ENCODE peak calls at places on chromosomes 7 and 10, in nine cellular contexts. C is left lung, Q is psoas muscle, G is IMR-90, P is uterus, V is Peyer's patch, W is sigmoid colon, O is right cardiac atrium, Z is upper lobe of left lung. E is an unnamed sample. For H3K4me1, the result is how much of the 10 kb centered on the place peaks cover.

GRCh38 chr10:74928742-74929191 is 102.4 kb downstream of the KAT6B start:
- DNase-seq in C (no peak), Q (no peak), G (peak), P (no peak), V (no peak), W (no peak), O (no peak), Z (no peak), E (peak)

GRCh38 chr7:152522551-152522950 is 86.7 kb upstream of the KMT2C start:
- DNase-seq in C (peak), Q (peak), G (no peak), P (peak), V (no peak), W (no peak), O (peak), Z (no peak), E (no peak)

GRCh38 chr7:1696671-1697498 is 26.8 kb downstream of the ELFN1 start:
- DNase-seq in C (peak), Q (peak), G (no peak), P (no peak), V (peak), W (peak), O (no peak), Z (peak), E (no peak)

GRCh38 chr7:36280840-36281812 is 108.5 kb upstream of the ANLN start:
- DNase-seq in C (peak), Q (peak), G (peak), P (peak), V (peak), W (peak), O (peak), Z (peak), E (peak)

GRCh38 chr7:90570373-90570959 is 25.7 kb upstream of the CDK14 start:
- DNase-seq in C (no peak), Q (no peak), G (peak), P (no peak), V (no peak), W (no peak), O (no peak), Z (no peak), E (peak)

GRCh38 chr10:59580257-59580863 is 129.3 kb downstream of the SLC16A9 start:
- DNase-seq in C (no peak), Q (no peak), G (peak), P (no peak), V (no peak), W (no peak), O (no peak), Z (no peak), E (no peak)

GRCh38 chr10:48399056-48399541 is 92.6 kb downstream of the MAPK8 start:
- DNase-seq in C (no peak), Q (no peak), G (no peak), P (no peak), V (no peak), W (no peak), O (no peak), Z (no peak), E (no peak)

GRCh38 chr10:71799112-71799511 is 25.8 kb upstream of the VSIR start:
- DNase-seq in C (no peak), Q (peak), G (no peak), P (no peak), V (no peak), W (no peak), O (no peak), Z (no peak), E (no peak)

GRCh38 chr7:30143748-30144251 is 9.0 kb downstream of the MTURN start:
- DNase-seq in C (no peak), Q (no peak), G (peak), P (no peak), V (no peak), W (no peak), O (no peak), Z (no peak), E (peak)

GRCh38 chr7:148856035-148856881 is 27.8 kb downstream of the EZH2 start:
- DNase-seq in C (no peak), Q (no peak), G (peak), P (no peak), V (peak), W (no peak), O (peak), Z (peak), E (peak)

GRCh38 chr10:79116363-79116762 is 47.6 kb downstream of the ZMIZ1 start:
- DNase-seq in C (no peak), Q (no peak), G (no peak), P (no peak), V (no peak), W (no peak), O (no peak), Z (no peak), E (no peak)

GRCh38 chr10:19620867-19621266 is 195.4 kb upstream of the PLXDC2 start:
- DNase-seq in C (no peak), Q (no peak), G (peak), P (no peak), V (no peak), W (no peak), O (no peak), Z (no peak), E (no peak)

GRCh38 chr10:13765641-13766341 is 179.0 kb downstream of the PRPF18 start:
- DNase-seq in C (no peak), Q (no peak), G (no peak), P (no peak), V (no peak), W (no peak), O (no peak), Z (no peak), E (no peak)

GRCh38 chr10:2972216-2972615 is 95.1 kb upstream of the PFKP start:
- DNase-seq in C (no peak), Q (no peak), G (no peak), P (no peak), V (no peak), W (no peak), O (no peak), Z (no peak), E (no peak)

GRCh38 chr10:49074836-49075235 is 40.5 kb downstream of the VSTM4 start:
- DNase-seq in C (no peak), Q (no peak), G (no peak), P (no peak), V (no peak), W (no peak), O (no peak), Z (no peak), E (no peak)

GRCh38 chr10:92434385-92434784 is 139.5 kb downstream of the IDE start:
- DNase-seq in C (no peak), Q (no peak), G (no peak), P (no peak), V (no peak), W (no peak), O (no peak), Z (no peak), E (no peak)

GRCh38 chr10:121378402-121378801 is 219.8 kb downstream of the FGFR2 start:
- DNase-seq in C (no peak), Q (no peak), G (no peak), P (no peak), V (no peak), W (no peak), O (no peak), Z (no peak), E (no peak)
- H3K4me1 ChIP-seq in C (under half), Q (under half), G (under half), P (under half), V (under half), W (under half), O (under half), Z (under half), E (under half)

GRCh38 chr7:128404826-128405344 is 4.9 kb downstream of the IMPDH1 start:
- DNase-seq in C (no peak), Q (no peak), G (peak), P (no peak), V (peak), W (no peak), O (no peak), Z (no peak), E (no peak)
- H3K27ac ChIP-seq in C (peak), Q (no peak), G (no peak), P (peak), V (peak), W (peak), O (no peak), Z (peak), E (no peak)

GRCh38 chr10:11530806-11531205 is 80.6 kb downstream of the USP6NL start:
- DNase-seq in C (no peak), Q (no peak), G (no peak), P (no peak), V (no peak), W (no peak), O (no peak), Z (no peak), E (no peak)

GRCh38 chr10:11529276-11529675 is 82.2 kb downstream of the USP6NL start:
- DNase-seq in C (no peak), Q (no peak), G (no peak), P (no peak), V (no peak), W (no peak), O (no peak), Z (no peak), E (no peak)

GRCh38 chr10:11535376-11535959 is 76.0 kb downstream of the USP6NL start:
- DNase-seq in C (no peak), Q (no peak), G (no peak), P (no peak), V (no peak), W (no peak), O (no peak), Z (no peak), E (no peak)

GRCh38 chr10:11533328-11533781 is 78.1 kb downstream of the USP6NL start:
- DNase-seq in C (no peak), Q (no peak), G (peak), P (no peak), V (no peak), W (no peak), O (no peak), Z (no peak), E (no peak)

DNA sequence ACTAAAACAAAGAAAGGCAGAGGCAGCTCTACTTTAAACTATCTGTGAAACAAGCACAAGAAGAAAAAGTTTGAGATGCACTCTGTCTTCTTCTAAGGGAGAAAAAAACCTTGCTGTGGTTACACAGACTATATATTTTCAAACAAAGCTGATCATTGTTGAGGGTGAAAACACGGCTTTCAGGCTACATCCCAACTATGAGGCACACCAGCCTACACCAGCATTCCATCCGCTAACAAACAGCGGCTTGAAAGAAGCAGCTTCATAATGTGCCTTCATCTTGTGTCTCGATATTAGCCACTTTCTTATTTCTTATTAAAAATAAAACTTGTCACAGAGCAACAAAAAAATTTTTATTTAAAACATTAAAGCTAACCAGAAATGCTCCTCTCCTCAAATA is 79.1 kb downstream of the USP6NL start:
- DNase-seq in C (no peak), Q (no peak), G (peak), P (no peak), V (no peak), W (no peak), O (no peak), Z (no peak), E (no peak)
- H3K4me1 ChIP-seq in C (under half), Q (under half), G (under half), P (under half), V (under half), W (under half), O (under half), Z (under half), E (under half)

GRCh38 chr7:66125052-66125694 is 10.5 kb downstream of the CRCP start:
- DNase-seq in C (no peak), Q (no peak), G (no peak), P (no peak), V (no peak), W (no peak), O (no peak), Z (no peak), E (no peak)
- H3K27ac ChIP-seq in C (peak), Q (peak), G (no peak), P (peak), V (no peak), W (no peak), O (no peak), Z (peak), E (no peak)

GRCh38 chr7:9189683-9190082 is 756.3 kb downstream of the NXPH1 start:
- DNase-seq in C (peak), Q (no peak), G (no peak), P (no peak), V (no peak), W (no peak), O (no peak), Z (no peak), E (no peak)

DNA sequence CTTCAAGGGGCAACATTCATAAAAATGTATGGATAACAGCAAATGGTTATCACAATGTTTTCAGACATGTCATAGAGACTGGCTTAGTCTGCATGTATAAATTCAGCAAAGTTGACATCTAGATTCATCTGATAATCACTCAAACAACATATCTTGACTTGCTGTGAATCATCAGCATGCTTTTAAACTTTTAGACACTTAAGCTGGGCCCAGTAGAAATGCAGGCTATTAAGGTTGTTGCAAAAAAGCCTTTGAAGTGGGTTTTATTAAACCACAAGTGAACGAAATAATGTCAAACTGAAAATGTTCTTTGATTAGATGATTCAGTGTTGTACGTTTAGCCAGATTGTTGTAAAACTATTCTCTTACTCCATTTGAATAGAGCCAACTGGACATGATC is 759.6 kb downstream of the NXPH1 start:
- DNase-seq in C (no peak), Q (no peak), G (no peak), P (no peak), V (no peak), W (no peak), O (no peak), Z (no peak), E (peak)
- H3K4me1 ChIP-seq in C (under half), Q (under half), G (under half), P (under half), V (under half), W (under half), O (under half), Z (under half), E (under half)

GRCh38 chr10:107918171-107918570 is 753.7 kb upstream of the SORCS1 start:
- DNase-seq in C (no peak), Q (no peak), G (no peak), P (no peak), V (no peak), W (no peak), O (no peak), Z (no peak), E (no peak)
- H3K27ac ChIP-seq in C (no peak), Q (no peak), G (no peak), P (no peak), V (no peak), W (no peak), O (no peak), Z (no peak), E (no peak)

GRCh38 chr7:130926021-130926691 is 192.1 kb upstream of the KLF14 start:
- DNase-seq in C (no peak), Q (no peak), G (no peak), P (no peak), V (no peak), W (no peak), O (no peak), Z (no peak), E (no peak)

GRCh38 chr7:130925136-130925794 is 191.3 kb upstream of the KLF14 start:
- DNase-seq in C (no peak), Q (no peak), G (no peak), P (no peak), V (no peak), W (no peak), O (no peak), Z (no peak), E (no peak)

GRCh38 chr7:130927564-130927963 is 193.6 kb upstream of the KLF14 start:
- DNase-seq in C (no peak), Q (no peak), G (no peak), P (no peak), V (no peak), W (no peak), O (no peak), Z (no peak), E (no peak)

GRCh38 chr7:130923930-130924329 is 189.9 kb upstream of the KLF14 start:
- DNase-seq in C (no peak), Q (no peak), G (no peak), P (no peak), V (no peak), W (no peak), O (no peak), Z (no peak), E (no peak)

DNA sequence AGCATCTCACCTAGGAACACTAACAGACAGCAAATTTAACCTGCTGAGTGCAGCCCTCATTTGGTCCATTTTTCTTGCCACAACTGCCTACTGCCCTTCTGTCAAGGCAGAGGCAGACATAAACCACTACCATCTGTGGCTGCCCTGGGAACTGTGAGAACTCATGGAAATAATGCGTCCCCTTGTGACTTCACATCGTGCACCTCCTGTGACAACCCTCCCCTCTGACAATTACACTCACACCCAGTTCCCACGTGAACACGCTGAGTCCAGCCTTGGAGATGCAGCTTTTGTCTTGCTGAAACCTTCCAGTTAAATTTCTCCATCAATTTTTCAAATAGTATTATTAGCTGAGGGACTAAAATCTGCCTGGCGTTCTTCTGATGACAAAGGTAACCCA is 193.1 kb upstream of the KLF14 start:
- DNase-seq in C (no peak), Q (no peak), G (no peak), P (no peak), V (no peak), W (no peak), O (no peak), Z (no peak), E (no peak)
- H3K4me1 ChIP-seq in C (half or more), Q (half or more), G (under half), P (under half), V (under half), W (under half), O (under half), Z (half or more), E (under half)

E was measured in foreskin keratinocyte.